ENCODE peak calls at places on chromosomes 11 and 22, in eight cellular contexts. O, P, T, B, L, C, X and R are unnamed samples.

GRCh38 chr11:27296406-27296994 is 66.5 kb downstream of the CCDC34 start:
- DNase-seq in O (peak; percentile 13), P (no peak), T (peak; percentile 79), B (no peak), L (no peak), C (no peak), X (peak; percentile 68), R (peak; percentile 84)

GRCh38 chr11:131195801-131196517 is 174.5 kb upstream of the NTM start:
- DNase-seq in O (no peak), P (no peak), T (peak; percentile 56), B (no peak), L (no peak), C (peak; percentile 33), X (peak; percentile 38), R (peak; percentile 8)

GRCh38 chr11:125338886-125339811 is 156.9 kb downstream of the FEZ1 start:
- DNase-seq in O (no peak), P (no peak), T (peak; percentile 70), B (no peak), L (no peak), C (no peak), X (no peak), R (peak; percentile 74)

GRCh38 chr11:113778111-113778910 is 1.3 kb upstream of the CLDN25 start:
- DNase-seq in O (peak; percentile 53), P (no peak), T (peak; percentile 23), B (no peak), L (no peak), C (peak; percentile 26), X (peak; percentile 88), R (peak; percentile 5)

GRCh38 chr11:113796663-113797259 is 17.2 kb downstream of the CLDN25 start:
- DNase-seq in O (peak; percentile 9), P (no peak), T (peak; percentile 59), B (no peak), L (no peak), C (no peak), X (peak; percentile 51), R (peak; percentile 70)

GRCh38 chr11:60658409-60658808 is 41.0 kb upstream of the MS4A8 start:
- DNase-seq in O (no peak), P (no peak), T (no peak), B (no peak), L (no peak), C (no peak), X (no peak), R (no peak)

GRCh38 chr22:48579035-48579914 is 1248.4 kb downstream of the BRD1 start:
- DNase-seq in O (no peak), P (no peak), T (no peak), B (no peak), L (no peak), C (no peak), X (no peak), R (no peak)

GRCh38 chr11:14672635-14673034 is 29.0 kb downstream of the PDE3B start:
- DNase-seq in O (no peak), P (no peak), T (no peak), B (no peak), L (no peak), C (no peak), X (peak; percentile 8), R (peak; percentile 30)

GRCh38 chr11:101583180-101584128 is at the start of gene TRPC6:
- DNase-seq in O (no peak), P (no peak), T (peak; percentile 0), B (no peak), L (no peak), C (no peak), X (peak; percentile 6), R (peak; percentile 6)

GRCh38 chr11:33703771-33704170 is 3.1 kb upstream of the C11orf91 start:
- DNase-seq in O (no peak), P (no peak), T (peak; percentile 64), B (no peak), L (no peak), C (no peak), X (peak; percentile 80), R (no peak)

GRCh38 chr11:12182650-12183511 is 72.5 kb downstream of the MICAL2 start:
- DNase-seq in O (no peak), P (no peak), T (peak; percentile 97), B (no peak), L (no peak), C (no peak), X (peak; percentile 100), R (peak; percentile 94)

GRCh38 chr11:79220171-79220570 is 220.7 kb downstream of the TENM4 start:
- DNase-seq in O (no peak), P (no peak), T (no peak), B (no peak), L (no peak), C (no peak), X (no peak), R (no peak)

GRCh38 chr11:8608646-8609045 is 14.6 kb upstream of the STK33 start:
- DNase-seq in O (no peak), P (no peak), T (peak; percentile 43), B (no peak), L (no peak), C (no peak), X (peak; percentile 50), R (peak; percentile 51)

GRCh38 chr22:16829985-16830384 is 4.8 kb upstream of the XKR3 start:
- DNase-seq in O (no peak), P (no peak), T (no peak), B (no peak), L (no peak), C (no peak), X (no peak), R (no peak)

GRCh38 chr11:34218067-34218466 is 112.6 kb downstream of the NAT10 start:
- DNase-seq in O (no peak), P (no peak), T (no peak), B (no peak), L (no peak), C (no peak), X (no peak), R (no peak)

GRCh38 chr11:81658722-81659121 is 1074.9 kb downstream of the FAM181B start:
- DNase-seq in O (no peak), P (no peak), T (peak; percentile 8), B (no peak), L (no peak), C (no peak), X (peak; percentile 29), R (peak; percentile 63)

GRCh38 chr22:41746563-41747400 is 47.5 kb downstream of the MEI1 start:
- DNase-seq in O (peak; percentile 39), P (no peak), T (peak; percentile 87), B (peak; percentile 25), L (peak; percentile 66), C (peak; percentile 62), X (peak; percentile 97), R (peak; percentile 90)

GRCh38 chr22:35462558-35463230 is 62.8 kb downstream of the MCM5 start:
- DNase-seq in O (no peak), P (no peak), T (no peak), B (no peak), L (no peak), C (no peak), X (no peak), R (no peak)

GRCh38 chr11:46673713-46674462 is 26.5 kb downstream of the ARHGAP1 start:
- DNase-seq in O (no peak), P (no peak), T (no peak), B (no peak), L (no peak), C (no peak), X (no peak), R (no peak)

GRCh38 chr11:77121096-77121640 is 6.9 kb upstream of the MYO7A start:
- DNase-seq in O (no peak), P (no peak), T (no peak), B (no peak), L (no peak), C (no peak), X (no peak), R (no peak)

GRCh38 chr11:62088331-62088933 is 35.4 kb upstream of the INCENP start:
- DNase-seq in O (no peak), P (no peak), T (no peak), B (no peak), L (no peak), C (no peak), X (peak; percentile 9), R (no peak)

GRCh38 chr22:47899894-47900293 is 1137.4 kb downstream of the TBC1D22A start:
- DNase-seq in O (no peak), P (no peak), T (no peak), B (no peak), L (no peak), C (no peak), X (no peak), R (no peak)

GRCh38 chr11:134765565-134765964 is 353.5 kb upstream of the B3GAT1 start:
- DNase-seq in O (no peak), P (no peak), T (no peak), B (no peak), L (no peak), C (no peak), X (no peak), R (no peak)

GRCh38 chr22:36377022-36377631 is 10.6 kb downstream of the MYH9 start:
- DNase-seq in O (no peak), P (no peak), T (no peak), B (no peak), L (peak; percentile 66), C (no peak), X (no peak), R (no peak)